ENCODE peak calls at places on chromosomes 12 and 14, in ten cellular contexts. T is endothelial cell of umbilical vein, W is stomach, G is left ventricle myocardium inferior, J is fibroblast of lung, N is suprapubic skin, C is IMR-90, D is astrocyte, F is kidney epithelial cell, Q is thoracic aorta. S is an unnamed sample. For H3K27me3, the result is how much of the 10 kb centered on the place peaks cover.

GRCh38 chr12:124347805-124348658 is 53.1 kb downstream of the RFLNA start:
- DNase-seq in T (no peak), W (no peak), G (no peak), J (no peak), N (no peak), C (no peak), D (no peak), F (no peak), Q (no peak), S (no peak)

GRCh38 chr12:112967858-112968257 is 10.5 kb upstream of the OAS2 start:
- DNase-seq in T (no peak), W (no peak), G (no peak), J (no peak), N (no peak), C (no peak), D (no peak), F (no peak), Q (no peak), S (no peak)

GRCh38 chr12:124556067-124556466 is 11.3 kb downstream of the NCOR2 start:
- DNase-seq in T (no peak), W (no peak), G (no peak), J (no peak), N (no peak), C (no peak), D (no peak), F (no peak), Q (no peak), S (no peak)

GRCh38 chr14:53285064-53285463 is 131.9 kb upstream of the DDHD1 start:
- DNase-seq in T (no peak), W (no peak), G (no peak), J (no peak), N (no peak), C (no peak), D (no peak), F (no peak), Q (no peak), S (no peak)

GRCh38 chr14:50363734-50364113 is 33.0 kb downstream of the CDKL1 start:
- DNase-seq in T (peak), W (no peak), G (no peak), J (peak), N (no peak), C (peak), D (no peak), F (no peak), Q (no peak), S (no peak)

GRCh38 chr12:82456633-82457032 is 98.3 kb downstream of the METTL25 start:
- DNase-seq in T (no peak), W (no peak), G (no peak), J (no peak), N (no peak), C (no peak), D (no peak), F (no peak), Q (no peak), S (no peak)

GRCh38 chr12:122790393-122791075 is 16.2 kb downstream of the CCDC62 start:
- DNase-seq in T (no peak), W (no peak), G (no peak), J (no peak), N (no peak), C (peak), D (peak), F (no peak), Q (no peak), S (peak)

GRCh38 chr12:54132979-54133378 is 55.8 kb downstream of the SMUG1 start:
- DNase-seq in T (no peak), W (peak), G (no peak), J (no peak), N (no peak), C (no peak), D (no peak), F (no peak), Q (no peak), S (no peak)

GRCh38 chr14:95523818-95524448 is 7.5 kb upstream of the SYNE3 start:
- DNase-seq in T (peak), W (peak), G (no peak), J (peak), N (no peak), C (peak), D (no peak), F (no peak), Q (no peak), S (peak)

GRCh38 chr12:87930652-87931051 is 98.5 kb downstream of the C12orf50 start:
- DNase-seq in T (no peak), W (no peak), G (no peak), J (no peak), N (no peak), C (no peak), D (no peak), F (no peak), Q (no peak), S (no peak)

GRCh38 chr14:75858375-75858774 is 123.4 kb downstream of the TGFB3 start:
- DNase-seq in T (no peak), W (no peak), G (no peak), J (no peak), N (no peak), C (no peak), D (no peak), F (no peak), Q (no peak), S (no peak)

GRCh38 chr12:124279846-124280360 is 15.0 kb upstream of the RFLNA start:
- DNase-seq in T (peak), W (no peak), G (no peak), J (no peak), N (no peak), C (no peak), D (no peak), F (no peak), Q (no peak), S (no peak)

GRCh38 chr12:11726659-11727058 is 77.2 kb downstream of the ETV6 start:
- DNase-seq in T (no peak), W (no peak), G (no peak), J (no peak), N (no peak), C (no peak), D (no peak), F (no peak), Q (no peak), S (no peak)

GRCh38 chr12:1797011-1797901 is 23.1 kb upstream of the LRTM2 start:
- DNase-seq in T (no peak), W (peak), G (peak), J (no peak), N (peak), C (no peak), D (no peak), F (no peak), Q (no peak), S (no peak)

GRCh38 chr12:64427988-64428387 is 23.8 kb downstream of the XPOT start:
- DNase-seq in T (no peak), W (no peak), G (no peak), J (no peak), N (no peak), C (no peak), D (no peak), F (no peak), Q (no peak), S (no peak)

GRCh38 chr12:78406776-78407335 is 457.7 kb upstream of the SYT1 start:
- DNase-seq in T (no peak), W (no peak), G (no peak), J (peak), N (no peak), C (peak), D (peak), F (no peak), Q (no peak), S (no peak)

GRCh38 chr14:72332054-72332453 is 399.8 kb downstream of the RGS6 start:
- DNase-seq in T (no peak), W (no peak), G (peak), J (no peak), N (no peak), C (no peak), D (no peak), F (no peak), Q (no peak), S (no peak)

GRCh38 chr14:101965145-101965531 is 765 bp downstream of the DYNC1H1 start:
- DNase-seq in T (peak), W (peak), G (peak), J (peak), N (peak), C (peak), D (no peak), F (no peak), Q (no peak), S (no peak)

GRCh38 chr12:45354399-45354798 is 138.5 kb downstream of the ANO6 start:
- DNase-seq in T (no peak), W (no peak), G (no peak), J (no peak), N (no peak), C (no peak), D (no peak), F (no peak), Q (no peak), S (no peak)

DNA sequence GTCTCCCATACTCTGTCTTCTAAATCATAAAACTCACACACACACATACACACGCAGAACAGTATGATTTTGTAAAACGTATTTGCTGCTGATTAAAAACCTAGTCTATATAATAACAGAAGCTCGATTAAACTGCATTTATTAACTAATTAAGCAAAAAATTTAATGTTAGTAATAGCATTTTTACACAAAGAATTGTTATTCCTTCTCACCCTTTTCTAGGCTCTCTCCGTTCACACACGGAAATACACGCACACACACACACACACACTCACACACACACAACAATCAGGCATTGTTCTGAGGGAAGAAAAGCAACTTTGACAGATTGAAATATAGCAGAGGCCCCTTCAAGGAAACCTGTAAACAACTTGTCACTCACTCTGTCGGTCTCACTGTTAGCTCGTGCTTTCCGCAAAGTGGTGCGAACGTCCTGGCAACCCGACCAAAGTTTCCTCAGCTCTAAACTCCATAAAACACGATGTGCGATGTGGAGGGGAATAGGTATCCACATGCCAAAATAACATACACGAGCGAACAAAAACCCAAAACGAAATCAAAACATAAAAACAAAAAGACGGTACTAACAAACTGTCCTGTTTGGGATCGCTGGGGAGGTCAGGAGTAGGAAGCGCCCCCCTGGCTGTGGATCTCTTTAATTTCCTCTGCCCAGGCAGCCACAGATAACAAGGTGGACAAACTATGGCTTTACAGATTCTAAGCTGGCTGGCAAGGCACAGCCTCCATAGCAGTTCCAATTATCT is 723 bp upstream of the SOX5 start:
- DNase-seq in T (peak), W (no peak), G (no peak), J (no peak), N (no peak), C (peak), D (peak), F (no peak), Q (no peak), S (peak)
- H3K4me3 ChIP-seq in T (peak), W (peak), G (peak), J (peak), N (peak), C (peak), D (peak), F (peak), Q (peak), S (peak)

GRCh38 chr12:650983-651382 is 12.3 kb downstream of the NINJ2 start:
- DNase-seq in T (no peak), W (no peak), G (no peak), J (no peak), N (no peak), C (no peak), D (no peak), F (no peak), Q (no peak), S (no peak)
- TF ChIP-seq CTCF in T (no peak), W (no peak), G (no peak), J (no peak), N (no peak), C (no peak), D (no peak), F (no peak), Q (no peak), S (no peak)

GRCh38 chr12:42571327-42572009 is 18.1 kb downstream of the PRICKLE1 start:
- DNase-seq in T (no peak), W (no peak), G (no peak), J (no peak), N (no peak), C (no peak), D (no peak), F (no peak), Q (no peak), S (no peak)
- H3K27me3 ChIP-seq in T (under half), W (under half), G (under half), J (under half), N (under half), C (under half), D (under half), F (under half), Q (under half), S (under half)

GRCh38 chr12:51049525-51049924 is 1.4 kb downstream of the LETMD1 start:
- DNase-seq in T (no peak), W (no peak), G (no peak), J (no peak), N (no peak), C (no peak), D (no peak), F (no peak), Q (no peak), S (no peak)
- H3K4me3 ChIP-seq in T (no peak), W (peak), G (peak), J (peak), N (peak), C (no peak), D (peak), F (no peak), Q (no peak), S (no peak)

GRCh38 chr12:6925543-6926279 is 2.0 kb upstream of the ATN1 start:
- DNase-seq in T (peak), W (peak), G (peak), J (peak), N (no peak), C (peak), D (peak), F (peak), Q (no peak), S (peak)
- TF ChIP-seq CTCF in T (no peak), W (no peak), G (peak), J (no peak), N (no peak), C (no peak), D (no peak), F (no peak), Q (no peak), S (no peak)

DNA sequence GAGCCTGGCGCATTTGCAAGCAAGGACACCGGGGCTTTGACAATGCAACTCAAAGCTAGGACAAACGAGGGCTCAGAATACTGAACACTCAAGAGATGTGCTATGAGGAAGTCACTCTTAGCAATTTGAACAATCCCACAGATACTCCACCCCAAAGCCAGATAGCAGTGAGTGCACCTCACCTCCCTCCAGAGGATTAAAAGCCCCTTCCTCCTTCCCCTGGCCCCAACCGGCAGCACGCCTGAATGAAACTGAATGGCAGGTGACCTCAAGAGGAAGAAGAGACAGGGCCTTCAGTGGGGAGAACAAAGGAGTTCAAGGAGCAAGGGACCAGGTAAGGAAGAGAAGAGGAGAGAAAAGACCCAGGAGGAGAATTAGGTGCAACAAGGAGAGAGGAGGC is 1.9 kb upstream of the KRT78 start:
- DNase-seq in T (no peak), W (no peak), G (no peak), J (no peak), N (peak), C (no peak), D (no peak), F (no peak), Q (no peak), S (no peak)
- H3K27me3 ChIP-seq in T (under half), W (under half), G (half or more), J (under half), N (under half), C (under half), D (under half), F (under half), Q (under half), S (under half)

GRCh38 chr14:58635041-58635440 is 2.7 kb upstream of the DACT1 start:
- DNase-seq in T (no peak), W (no peak), G (no peak), J (no peak), N (no peak), C (no peak), D (no peak), F (no peak), Q (no peak), S (no peak)
- H3K4me3 ChIP-seq in T (no peak), W (no peak), G (no peak), J (no peak), N (no peak), C (no peak), D (no peak), F (no peak), Q (peak), S (no peak)

GRCh38 chr12:93813972-93814821 is 137.0 kb downstream of the CRADD start:
- DNase-seq in T (peak), W (peak), G (peak), J (peak), N (peak), C (peak), D (peak), F (no peak), Q (peak), S (no peak)
- TF ChIP-seq CTCF in T (no peak), W (no peak), G (peak), J (no peak), N (no peak), C (no peak), D (no peak), F (no peak), Q (no peak), S (no peak)

GRCh38 chr12:28890664-28891063 is 258.4 kb upstream of the FAR2 start:
- DNase-seq in T (no peak), W (no peak), G (no peak), J (no peak), N (no peak), C (no peak), D (no peak), F (no peak), Q (no peak), S (no peak)
- H3K27me3 ChIP-seq in T (under half), W (under half), G (under half), J (under half), N (under half), C (under half), D (under half), F (under half), Q (under half), S (under half)

GRCh38 chr12:5776091-5776490 is 169.0 kb downstream of the ANO2 start:
- DNase-seq in T (no peak), W (no peak), G (no peak), J (no peak), N (no peak), C (no peak), D (no peak), F (no peak), Q (no peak), S (no peak)
- H3K4me3 ChIP-seq in T (no peak), W (no peak), G (no peak), J (no peak), N (no peak), C (no peak), D (no peak), F (no peak), Q (no peak), S (no peak)